ENCODE peak calls at places on chromosome 9, in four cellular contexts. P is osteocyte; U is stimulated activated CD8-positive, alpha-beta memory T cell treated with anti-CD3 and anti-CD28 coated beads, Interleukin-4, amount 100 ng/mL, for 4 hours; V is heart right ventricle. I is an unnamed sample.

GRCh38 chr9:129363216-129363873 is 185.3 kb upstream of the IER5L start:
- DNase-seq in P (no peak), U (no peak), V (no peak), I (no peak)

GRCh38 chr9:129223551-129224208 is 45.6 kb upstream of the IER5L start:
- DNase-seq in P (no peak), U (no peak), V (no peak), I (no peak)

GRCh38 chr9:22228542-22228941 is 218.1 kb upstream of the DMRTA1 start:
- DNase-seq in P (no peak), U (no peak), V (no peak), I (no peak)

GRCh38 chr9:136138566-136138965 is 19.9 kb upstream of the TMEM250 start:
- DNase-seq in P (no peak), U (peak), V (no peak), I (no peak)

GRCh38 chr9:86944974-86945867 is 2.1 kb downstream of the GAS1 start:
- DNase-seq in P (no peak), U (no peak), V (peak), I (no peak)

GRCh38 chr9:126357074-126357473 is 30.4 kb downstream of the MVB12B start:
- DNase-seq in P (no peak), U (no peak), V (no peak), I (no peak)

GRCh38 chr9:35001803-35002502 is 12.4 kb downstream of the DNAJB5 start:
- DNase-seq in P (no peak), U (no peak), V (no peak), I (no peak)

GRCh38 chr9:23821400-23822181 is 4.4 kb downstream of the ELAVL2 start:
- DNase-seq in P (no peak), U (no peak), V (no peak), I (no peak)

GRCh38 chr9:33116855-33117254 is 40.4 kb upstream of the SMU1 start:
- DNase-seq in P (no peak), U (no peak), V (no peak), I (no peak)

GRCh38 chr9:105328872-105329728 is 84.6 kb downstream of the SLC44A1 start:
- DNase-seq in P (no peak), U (no peak), V (peak), I (no peak)

GRCh38 chr9:3467593-3468219 is 58.1 kb downstream of the RFX3 start:
- DNase-seq in P (no peak), U (peak), V (peak), I (peak)

GRCh38 chr9:114366334-114367128 is 21.3 kb downstream of the AKNA start:
- DNase-seq in P (no peak), U (no peak), V (no peak), I (no peak)

GRCh38 chr9:76425677-76426453 is 31.6 kb upstream of the RFK start:
- DNase-seq in P (no peak), U (no peak), V (no peak), I (no peak)

GRCh38 chr9:133770076-133770777 is 32.1 kb upstream of the SARDH start:
- DNase-seq in P (no peak), U (no peak), V (peak), I (no peak)

GRCh38 chr9:129270205-129270604 is 92.1 kb upstream of the IER5L start:
- DNase-seq in P (no peak), U (no peak), V (no peak), I (peak)

GRCh38 chr9:131734165-131734610 is 5.7 kb downstream of the RAPGEF1 start:
- DNase-seq in P (no peak), U (no peak), V (peak), I (peak)

GRCh38 chr9:111937301-111937700 is 40.7 kb downstream of the UGCG start:
- DNase-seq in P (no peak), U (no peak), V (no peak), I (no peak)

GRCh38 chr9:104386020-104386419 is 118.0 kb upstream of the OR13F1 start:
- DNase-seq in P (no peak), U (no peak), V (no peak), I (no peak)